ENCODE peak calls at places on chromosomes 2 and 18, in six cellular contexts. Y is K562, I is SK-N-SH, T is GM12878, C is HepG2, F is H1. X is an unnamed sample.

GRCh38 chr18:41075212-41075611 is 879.8 kb upstream of the PIK3C3 start:
- DNase-seq in T (no peak), C (no peak), F (no peak), Y (no peak), I (no peak), X (no peak)

GRCh38 chr2:85926931-85927527 is 38.2 kb upstream of the ST3GAL5 start:
- DNase-seq in Y (no peak), I (no peak), C (no peak), F (no peak), T (no peak), X (no peak)

GRCh38 chr2:98479959-98480524 is 35.4 kb downstream of the INPP4A start:
- DNase-seq in T (no peak), Y (no peak), C (no peak), F (no peak), I (peak), X (no peak)

GRCh38 chr2:180734382-180734781 is 246.0 kb upstream of the UBE2E3 start:
- DNase-seq in I (no peak), Y (no peak), C (no peak), T (no peak), F (no peak), X (no peak)

GRCh38 chr2:38505779-38506178 is 96.9 kb downstream of the HNRNPLL start:
- DNase-seq in F (no peak), T (no peak), I (no peak), Y (no peak), C (no peak), X (no peak)

GRCh38 chr2:235494716-235495372 is 1.0 kb downstream of the AGAP1 start:
- DNase-seq in C (no peak), T (no peak), F (no peak), Y (peak), I (peak), X (no peak)

GRCh38 chr2:206971805-206972204 is 32.5 kb downstream of the CPO start:
- DNase-seq in F (no peak), C (no peak), Y (no peak), I (no peak), T (no peak), X (no peak)

GRCh38 chr2:210445116-210445707 is 31.3 kb downstream of the LANCL1 start:
- DNase-seq in F (no peak), C (peak), I (peak), T (no peak), Y (peak), X (no peak)

GRCh38 chr2:142897807-142898206 is 20.3 kb downstream of the KYNU start:
- DNase-seq in C (no peak), Y (no peak), T (no peak), F (no peak), I (no peak), X (no peak)

GRCh38 chr18:43692291-43692690 is 415.0 kb upstream of the SYT4 start:
- DNase-seq in Y (no peak), F (no peak), T (no peak), C (no peak), I (no peak), X (no peak)

GRCh38 chr18:76416935-76417334 is 78.1 kb downstream of the ZNF516 start:
- DNase-seq in I (no peak), F (no peak), C (no peak), Y (no peak), T (no peak), X (no peak)

GRCh38 chr2:219298759-219299371 is 10.3 kb downstream of the PTPRN start:
- DNase-seq in Y (peak), I (peak), T (peak), C (peak), F (no peak), X (peak)

GRCh38 chr18:28113271-28114023 is 63.5 kb downstream of the CDH2 start:
- DNase-seq in T (no peak), I (no peak), F (no peak), Y (no peak), C (no peak), X (no peak)

GRCh38 chr2:85673736-85674375 is 5.9 kb upstream of the SFTPB start:
- DNase-seq in Y (no peak), I (no peak), T (no peak), C (no peak), F (no peak), X (no peak)

GRCh38 chr2:100895934-100896685 is 76.2 kb downstream of the NPAS2 start:
- DNase-seq in Y (no peak), C (no peak), T (no peak), I (no peak), F (no peak), X (no peak)

GRCh38 chr2:100278501-100278900 is 43.8 kb downstream of the LONRF2 start:
- DNase-seq in Y (no peak), I (no peak), F (no peak), T (no peak), C (no peak), X (no peak)

GRCh38 chr2:182186132-182186735 is 200.6 kb downstream of the PPP1R1C start:
- DNase-seq in I (peak), T (no peak), C (peak), F (no peak), Y (peak), X (no peak)

GRCh38 chr2:120218181-120218580 is 5.0 kb downstream of the TMEM185B start:
- DNase-seq in I (no peak), C (no peak), Y (no peak), T (no peak), F (no peak), X (no peak)

GRCh38 chr2:120221616-120222015 is 1.6 kb downstream of the TMEM185B start:
- DNase-seq in Y (no peak), F (no peak), T (no peak), C (no peak), I (no peak), X (no peak)

GRCh38 chr2:120219291-120219690 is 3.9 kb downstream of the TMEM185B start:
- DNase-seq in F (no peak), Y (no peak), T (no peak), C (no peak), I (no peak), X (no peak)

GRCh38 chr2:120220756-120221155 is 2.4 kb downstream of the TMEM185B start:
- DNase-seq in F (no peak), C (no peak), I (no peak), T (no peak), Y (no peak), X (peak)

GRCh38 chr2:120219766-120220165 is 3.4 kb downstream of the TMEM185B start:
- DNase-seq in Y (no peak), T (no peak), C (no peak), I (peak), F (no peak), X (no peak)
- H3K27ac ChIP-seq in Y (no peak), T (no peak), C (no peak), I (no peak), F (no peak), X (no peak)

GRCh38 chr2:19350678-19351401 is 7.6 kb downstream of the OSR1 start:
- DNase-seq in C (no peak), Y (no peak), T (no peak), I (peak), F (no peak), X (no peak)

GRCh38 chr2:19351499-19351898 is 6.9 kb downstream of the OSR1 start:
- DNase-seq in F (no peak), I (peak), T (no peak), Y (no peak), C (no peak), X (no peak)

GRCh38 chr2:19352946-19353720 is 5.3 kb downstream of the OSR1 start:
- DNase-seq in C (no peak), I (peak), Y (no peak), F (no peak), T (no peak), X (no peak)

GRCh38 chr2:19353721-19354050 is 4.7 kb downstream of the OSR1 start:
- DNase-seq in C (no peak), I (peak), F (no peak), T (no peak), Y (no peak), X (no peak)

DNA sequence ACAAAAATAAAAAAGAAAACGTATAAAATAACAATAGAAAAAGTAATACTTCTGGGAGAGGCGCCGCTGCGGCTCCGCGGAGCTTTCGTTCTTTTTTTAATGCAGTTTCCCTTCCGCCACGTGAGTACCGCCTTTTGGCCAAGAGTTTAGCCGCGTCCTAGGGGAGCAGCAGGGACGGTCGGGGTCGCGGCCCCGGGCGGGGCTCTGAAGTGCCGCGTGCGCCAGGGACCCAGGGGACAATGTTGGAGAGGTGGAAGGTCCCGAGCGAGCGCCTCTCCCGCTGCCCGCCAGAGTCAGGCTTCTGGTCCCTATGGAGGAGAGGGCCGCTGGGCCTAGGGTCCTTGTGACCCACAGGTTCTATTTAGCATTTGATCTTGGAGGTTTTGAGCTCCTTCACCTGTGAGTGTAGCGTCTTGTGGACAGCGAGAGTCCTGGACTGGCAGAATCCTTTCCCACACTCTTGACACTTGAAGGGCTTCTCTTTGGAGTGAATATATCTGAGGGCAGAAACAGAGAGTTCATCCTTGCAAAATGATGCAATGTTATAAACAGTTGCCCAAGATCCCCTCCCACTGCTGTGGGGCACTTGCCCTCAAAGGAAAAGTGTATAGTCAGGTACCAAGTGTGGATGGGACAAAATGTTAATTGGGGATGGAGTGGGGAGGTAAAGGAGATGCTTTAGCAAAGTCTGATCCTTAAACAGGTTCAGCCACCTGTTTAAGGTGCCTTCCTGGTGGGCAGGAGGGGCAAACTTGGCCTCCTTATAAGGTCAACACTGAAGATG is 6.3 kb downstream of the OSR1 start:
- DNase-seq in I (peak), F (no peak), Y (no peak), C (no peak), T (no peak), X (no peak)
- TF ChIP-seq GABPA in I (no peak), F (no peak), Y (no peak), C (no peak), T (no peak), X (no peak)

DNA sequence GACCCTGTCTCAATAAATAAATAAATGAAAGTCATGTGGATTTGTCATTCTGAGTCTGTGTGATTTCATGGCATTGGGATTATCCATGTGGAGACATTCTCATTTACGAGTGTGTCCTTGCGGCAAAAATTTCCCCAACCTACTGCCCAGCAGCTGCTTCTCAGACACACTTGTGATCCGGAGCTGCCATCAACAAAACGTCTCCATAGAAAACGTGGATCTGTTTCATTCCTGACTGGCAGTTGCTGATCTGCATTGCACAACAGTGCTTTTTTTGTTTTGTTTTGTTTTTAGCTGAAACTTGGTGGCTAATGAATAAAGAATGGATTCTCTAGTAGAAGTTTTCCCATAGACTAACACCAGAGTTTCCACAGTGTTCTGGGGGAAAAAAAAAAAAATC is 74.7 kb downstream of the TGIF1 start:
- DNase-seq in Y (no peak), T (no peak), F (no peak), C (no peak), I (no peak), X (no peak)
- H3K27ac ChIP-seq in Y (no peak), T (no peak), F (no peak), C (no peak), I (no peak), X (no peak)

GRCh38 chr2:216031960-216032689 is 18.8 kb upstream of the MREG start:
- DNase-seq in C (no peak), Y (no peak), I (no peak), F (no peak), T (peak), X (no peak)

GRCh38 chr2:216033403-216033802 is 20.1 kb upstream of the MREG start:
- DNase-seq in I (no peak), C (no peak), Y (no peak), T (peak), F (no peak), X (no peak)

GRCh38 chr2:216030210-216030609 is 16.9 kb upstream of the MREG start:
- DNase-seq in I (no peak), Y (no peak), T (no peak), C (no peak), F (no peak), X (no peak)

GRCh38 chr2:216029416-216030129 is 16.2 kb upstream of the MREG start:
- DNase-seq in T (no peak), F (no peak), I (no peak), C (no peak), Y (no peak), X (no peak)

DNA sequence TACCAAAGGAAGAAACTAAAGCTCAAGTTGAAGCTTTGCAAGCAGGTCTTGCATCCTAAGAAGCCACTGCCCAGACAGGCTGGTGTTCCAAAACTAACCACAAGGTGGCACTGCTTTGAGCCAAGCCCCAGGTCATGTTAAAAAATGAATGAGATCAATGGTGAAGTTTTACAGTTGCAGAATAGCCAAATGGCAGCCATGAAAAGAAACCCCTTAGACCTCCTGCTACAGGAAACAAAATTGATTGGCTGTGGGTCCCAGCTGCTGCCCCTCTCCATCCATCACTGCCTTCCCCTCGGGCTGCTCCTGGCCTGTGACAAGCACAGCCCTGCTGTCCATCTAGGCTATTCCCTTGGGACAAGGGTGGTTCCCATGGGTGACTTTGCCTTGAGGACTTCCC is 20.7 kb upstream of the MREG start:
- DNase-seq in I (peak), C (peak), T (peak), F (peak), Y (peak), X (peak)
- TF ChIP-seq GABPA in I (no peak), C (no peak), T (no peak), F (no peak), Y (no peak), X (no peak)

DNA sequence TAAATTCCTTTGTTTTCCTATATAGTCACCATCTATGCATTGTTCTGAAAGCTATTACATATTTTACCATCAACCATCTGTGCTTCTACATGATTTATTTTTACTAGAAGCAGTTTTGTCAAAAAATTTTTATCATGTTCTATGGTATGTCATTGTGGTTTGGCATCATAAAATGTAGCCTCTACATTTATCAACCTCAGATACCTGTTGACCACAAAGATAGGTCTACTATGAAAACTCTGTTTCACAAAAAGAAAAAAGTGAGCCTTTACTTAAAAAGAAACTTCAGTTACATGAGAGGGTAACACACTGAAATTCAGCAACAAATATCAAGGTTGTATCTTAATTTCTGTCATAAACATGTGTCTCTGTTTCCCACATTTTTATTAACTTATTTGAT is 3.7 kb downstream of the BCL2 start:
- DNase-seq in Y (no peak), C (no peak), T (no peak), I (no peak), F (no peak), X (no peak)
- H3K27ac ChIP-seq in Y (no peak), C (no peak), T (peak), I (no peak), F (no peak), X (no peak)

GRCh38 chr2:120833127-120833675 is 97.5 kb downstream of the GLI2 start:
- DNase-seq in T (no peak), F (no peak), I (no peak), C (no peak), Y (no peak), X (no peak)

GRCh38 chr2:120831106-120831505 is 95.4 kb downstream of the GLI2 start:
- DNase-seq in F (no peak), I (no peak), T (no peak), Y (no peak), C (no peak), X (no peak)

GRCh38 chr2:120830096-120830830 is 94.6 kb downstream of the GLI2 start:
- DNase-seq in C (no peak), T (no peak), I (no peak), Y (no peak), F (no peak), X (no peak)

GRCh38 chr2:120832296-120833070 is 96.8 kb downstream of the GLI2 start:
- DNase-seq in F (no peak), Y (no peak), I (no peak), C (no peak), T (no peak), X (no peak)

DNA sequence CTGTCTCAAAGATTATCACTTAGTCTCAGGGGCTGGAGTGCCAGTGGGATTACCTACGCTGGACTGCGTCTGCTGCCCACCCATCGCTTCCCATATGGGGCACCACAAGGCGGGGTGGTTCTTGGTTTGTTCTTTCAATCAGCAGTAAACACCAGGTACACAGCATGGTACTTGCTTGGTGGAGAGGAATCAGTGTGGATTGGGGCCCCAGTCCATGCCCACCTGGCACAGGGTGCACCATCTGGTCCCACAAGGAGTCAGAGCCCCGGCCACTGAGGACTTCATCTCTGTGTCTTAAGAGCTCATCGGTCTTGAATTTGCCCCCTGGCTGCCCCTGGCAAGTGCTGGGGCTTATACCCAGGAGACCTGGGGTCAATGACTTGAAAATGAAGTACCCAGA is 96.2 kb downstream of the GLI2 start:
- DNase-seq in C (no peak), T (no peak), I (no peak), Y (no peak), F (no peak), X (no peak)
- TF ChIP-seq GABPA in C (no peak), T (no peak), I (no peak), Y (no peak), F (no peak), X (no peak)